ENCODE peak calls at places on chromosome 6, in seven cellular contexts. F, E, J, G, C, A and D are unnamed samples.

GRCh38 chr6:105509506-105510331 is 106.8 kb upstream of the PREP start:
- DNase-seq in F (peak; percentile 36), E (peak; percentile 35), J (peak; percentile 25), G (no peak), C (peak; percentile 52), A (peak; percentile 53), D (no peak)

GRCh38 chr6:126112171-126112632 is 125.9 kb downstream of the TRMT11 start:
- DNase-seq in F (no peak), E (peak; percentile 92), J (no peak), G (no peak), C (no peak), A (no peak), D (no peak)

GRCh38 chr6:32147401-32148132 is 4.2 kb downstream of the PRRT1 start:
- DNase-seq in F (no peak), E (no peak), J (no peak), G (no peak), C (no peak), A (no peak), D (no peak)

GRCh38 chr6:73854998-73855718 is 159.2 kb downstream of the CD109 start:
- DNase-seq in F (peak; percentile 84), E (peak; percentile 48), J (no peak), G (no peak), C (no peak), A (peak; percentile 54), D (no peak)

GRCh38 chr6:109303149-109303548 is 79.1 kb downstream of the CD164 start:
- DNase-seq in F (no peak), E (no peak), J (no peak), G (no peak), C (no peak), A (no peak), D (no peak)

GRCh38 chr6:2960935-2961334 is 10.4 kb downstream of the SERPINB6 start:
- DNase-seq in F (no peak), E (peak; percentile 19), J (no peak), G (no peak), C (no peak), A (no peak), D (no peak)

GRCh38 chr6:94272327-94272726 is 853.0 kb upstream of the EPHA7 start:
- DNase-seq in F (no peak), E (no peak), J (no peak), G (no peak), C (no peak), A (no peak), D (no peak)

GRCh38 chr6:79833264-79833663 is 114.1 kb downstream of the ELOVL4 start:
- DNase-seq in F (no peak), E (no peak), J (no peak), G (no peak), C (no peak), A (no peak), D (no peak)

GRCh38 chr6:26183581-26184408 is 96.6 kb downstream of the HFE start:
- DNase-seq in F (no peak), E (peak; percentile 91), J (peak; percentile 53), G (peak; percentile 75), C (peak; percentile 70), A (peak; percentile 98), D (peak; percentile 72)

GRCh38 chr6:46704562-46704961 is 16.9 kb downstream of the TDRD6 start:
- DNase-seq in F (no peak), E (peak; percentile 33), J (no peak), G (no peak), C (no peak), A (peak; percentile 24), D (no peak)

GRCh38 chr6:149014631-149015171 is 267.9 kb downstream of the UST start:
- DNase-seq in F (no peak), E (peak; percentile 55), J (no peak), G (no peak), C (no peak), A (peak; percentile 89), D (peak; percentile 72)

GRCh38 chr6:36724514-36725385 is 27.1 kb downstream of the RAB44 start:
- DNase-seq in F (peak; percentile 76), E (peak; percentile 52), J (peak; percentile 56), G (peak; percentile 84), C (peak; percentile 68), A (peak; percentile 85), D (peak; percentile 53)

GRCh38 chr6:27684264-27685211 is 211.6 kb upstream of the ZNF184 start:
- DNase-seq in F (no peak), E (peak; percentile 92), J (no peak), G (no peak), C (peak; percentile 59), A (peak; percentile 98), D (peak; percentile 92)

GRCh38 chr6:19857139-19857538 is 20.0 kb downstream of the ID4 start:
- DNase-seq in F (no peak), E (no peak), J (no peak), G (no peak), C (no peak), A (no peak), D (no peak)

GRCh38 chr6:91653954-91654843 is 1067.3 kb upstream of the MAP3K7 start:
- DNase-seq in F (no peak), E (peak; percentile 51), J (no peak), G (no peak), C (no peak), A (peak; percentile 58), D (no peak)

GRCh38 chr6:150930816-150931215 is 65.3 kb downstream of the MTHFD1L start:
- DNase-seq in F (no peak), E (peak; percentile 91), J (no peak), G (no peak), C (no peak), A (no peak), D (no peak)

GRCh38 chr6:81734500-81735140 is 17.9 kb downstream of the TENT5A start:
- DNase-seq in F (no peak), E (peak; percentile 30), J (no peak), G (no peak), C (no peak), A (no peak), D (no peak)

GRCh38 chr6:4637691-4638433 is 138.3 kb upstream of the CDYL start:
- DNase-seq in F (no peak), E (peak; percentile 86), J (no peak), G (no peak), C (no peak), A (no peak), D (no peak)

GRCh38 chr6:160891690-160892089 is 99.9 kb upstream of the MAP3K4 start:
- DNase-seq in F (peak; percentile 11), E (no peak), J (no peak), G (no peak), C (no peak), A (no peak), D (no peak)

GRCh38 chr6:99589907-99590493 is 16.6 kb upstream of the PRDM13 start:
- DNase-seq in F (no peak), E (no peak), J (no peak), G (no peak), C (no peak), A (no peak), D (no peak)
- H3K27me3 ChIP-seq in F (peaks cover 77% of the 10 kb centered on the region), E (peaks cover 34% of the 10 kb centered on the region), J (peaks cover 94% of the 10 kb centered on the region), G (peaks cover 79% of the 10 kb centered on the region), C (no peaks in the 10 kb centered on the region), A (peaks cover 53% of the 10 kb centered on the region), D (peaks cover 42% of the 10 kb centered on the region)

GRCh38 chr6:7432391-7433207 is 43.0 kb downstream of the RIOK1 start:
- DNase-seq in F (no peak), E (no peak), J (no peak), G (no peak), C (no peak), A (no peak), D (no peak)
- H3K4me3 ChIP-seq in F (no peak overlapping the region), E (no peak overlapping the region), J (no peak overlapping the region), G (no peak overlapping the region), C (no peak overlapping the region), A (no peak overlapping the region), D (no peak overlapping the region)

DNA sequence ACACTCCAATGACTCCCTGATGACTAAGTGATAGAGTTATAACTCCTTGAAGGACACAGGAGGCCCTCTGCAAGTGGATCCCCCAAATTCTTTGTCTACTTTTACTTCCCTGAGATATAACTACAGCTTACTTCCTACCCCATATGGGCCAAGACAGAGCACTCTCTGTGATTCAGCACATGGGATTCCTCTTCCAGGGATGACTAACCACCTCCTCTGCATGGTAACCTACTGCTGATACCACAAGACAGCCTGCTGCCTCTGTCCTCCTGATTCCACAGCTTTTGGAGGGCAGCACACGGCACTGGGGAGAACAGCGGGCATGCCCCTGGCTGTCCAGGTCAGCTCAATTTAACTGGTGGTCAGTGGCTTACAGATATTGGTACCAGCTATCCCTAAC is 675.7 kb upstream of the AGPAT4 start:
- DNase-seq in F (no peak), E (peak; percentile 61), J (no peak), G (no peak), C (no peak), A (no peak), D (no peak)
- H3K27me3 ChIP-seq in F (no peaks in the 10 kb centered on the region), E (no peaks in the 10 kb centered on the region), J (no peaks in the 10 kb centered on the region), G (no peaks in the 10 kb centered on the region), C (no peaks in the 10 kb centered on the region), A (no peaks in the 10 kb centered on the region), D (no peaks in the 10 kb centered on the region)

GRCh38 chr6:44475417-44475778 is 87.9 kb downstream of the CDC5L start:
- DNase-seq in F (no peak), E (no peak), J (no peak), G (no peak), C (no peak), A (no peak), D (no peak)

GRCh38 chr6:44474643-44475042 is 87.1 kb downstream of the CDC5L start:
- DNase-seq in F (no peak), E (no peak), J (no peak), G (no peak), C (no peak), A (no peak), D (no peak)

GRCh38 chr6:44476849-44477248 is 89.3 kb downstream of the CDC5L start:
- DNase-seq in F (no peak), E (no peak), J (no peak), G (no peak), C (no peak), A (no peak), D (no peak)

GRCh38 chr6:44477293-44477894 is 89.9 kb downstream of the CDC5L start:
- DNase-seq in F (no peak), E (no peak), J (no peak), G (no peak), C (no peak), A (no peak), D (no peak)

GRCh38 chr6:44475779-44476434 is 88.4 kb downstream of the CDC5L start:
- DNase-seq in F (peak; percentile 70), E (peak; percentile 70), J (peak; percentile 76), G (peak; percentile 90), C (peak; percentile 81), A (peak; percentile 89), D (peak; percentile 91)
- H3K4me3 ChIP-seq in F (no peak overlapping the region), E (no peak overlapping the region), J (no peak overlapping the region), G (no peak overlapping the region), C (no peak overlapping the region), A (no peak overlapping the region), D (no peak overlapping the region)

GRCh38 chr6:43250992-43251373 is 7.7 kb downstream of the TTBK1 start:
- DNase-seq in F (no peak), E (no peak), J (no peak), G (no peak), C (no peak), A (no peak), D (no peak)
- H3K27me3 ChIP-seq in F (peaks cover 52% of the 10 kb centered on the region), E (peaks cover 31% of the 10 kb centered on the region), J (peaks cover 65% of the 10 kb centered on the region), G (peaks cover 8% of the 10 kb centered on the region), C (no peaks in the 10 kb centered on the region), A (peaks cover under 1% of the 10 kb centered on the region), D (no peaks in the 10 kb centered on the region)